ENCODE peak calls at places on chromosomes 6 and 20, in four cellular contexts. One of them, this sample, is unnamed.

GRCh38 chr6:33198159-33198852 is 2.2 kb downstream of the RXRB start:
- DNase-seq in LoVo: no peak
- DNase-seq in neural progenitor cell: no peak
- DNase-seq in esophagus squamous epithelium: no peak
- DNase-seq in this sample: no peak

GRCh38 chr6:43125119-43125518 is 46.0 kb upstream of the SRF start:
- DNase-seq in LoVo: no peak
- DNase-seq in neural progenitor cell: no peak
- DNase-seq in esophagus squamous epithelium: no peak
- DNase-seq in this sample: no peak

GRCh38 chr20:64077094-64077493 is 2.2 kb downstream of the RGS19 start:
- DNase-seq in LoVo: no peak
- DNase-seq in neural progenitor cell: no peak
- DNase-seq in esophagus squamous epithelium: no peak
- DNase-seq in this sample: no peak

GRCh38 chr6:167227984-167228383 is 63.1 kb upstream of the UNC93A start:
- DNase-seq in LoVo: no peak
- DNase-seq in neural progenitor cell: no peak
- DNase-seq in esophagus squamous epithelium: no peak
- DNase-seq in this sample: no peak

GRCh38 chr6:45423111-45423900 is 45.6 kb upstream of the SUPT3H start:
- DNase-seq in LoVo: no peak
- DNase-seq in neural progenitor cell: peak
- DNase-seq in esophagus squamous epithelium: no peak
- DNase-seq in this sample: no peak

GRCh38 chr20:50824137-50824536 is 29.3 kb downstream of the BCAS4 start:
- DNase-seq in LoVo: no peak
- DNase-seq in neural progenitor cell: no peak
- DNase-seq in esophagus squamous epithelium: no peak
- DNase-seq in this sample: peak

GRCh38 chr6:15659181-15659580 is 3.6 kb downstream of the DTNBP1 start:
- DNase-seq in LoVo: no peak
- DNase-seq in neural progenitor cell: peak
- DNase-seq in esophagus squamous epithelium: no peak
- DNase-seq in this sample: no peak

GRCh38 chr20:43564993-43565757 is 6.3 kb downstream of the SGK2 start:
- DNase-seq in LoVo: no peak
- DNase-seq in neural progenitor cell: no peak
- DNase-seq in esophagus squamous epithelium: no peak
- DNase-seq in this sample: no peak

GRCh38 chr20:53097371-53097770 is 125.2 kb downstream of the TSHZ2 start:
- DNase-seq in LoVo: no peak
- DNase-seq in neural progenitor cell: no peak
- DNase-seq in esophagus squamous epithelium: no peak
- DNase-seq in this sample: no peak

GRCh38 chr20:14953736-14954135 is 616.3 kb upstream of the FLRT3 start:
- DNase-seq in LoVo: no peak
- DNase-seq in neural progenitor cell: no peak
- DNase-seq in esophagus squamous epithelium: no peak
- DNase-seq in this sample: no peak

GRCh38 chr6:17042422-17043147 is 59.3 kb upstream of the STMND1 start:
- DNase-seq in LoVo: no peak
- DNase-seq in neural progenitor cell: peak
- DNase-seq in esophagus squamous epithelium: no peak
- DNase-seq in this sample: no peak

GRCh38 chr20:58623579-58624473 is 27.3 kb upstream of the STX16 start:
- DNase-seq in LoVo: peak
- DNase-seq in neural progenitor cell: no peak
- DNase-seq in esophagus squamous epithelium: no peak
- DNase-seq in this sample: peak

GRCh38 chr6:33840064-33840926 is 36.5 kb upstream of the MLN start:
- DNase-seq in LoVo: peak
- DNase-seq in neural progenitor cell: no peak
- DNase-seq in esophagus squamous epithelium: no peak
- DNase-seq in this sample: peak

GRCh38 chr6:87722831-87723726 is 21.0 kb upstream of the AKIRIN2 start:
- DNase-seq in LoVo: peak
- DNase-seq in neural progenitor cell: peak
- DNase-seq in esophagus squamous epithelium: peak
- DNase-seq in this sample: peak

GRCh38 chr6:11770546-11771466 is 7.8 kb downstream of the ADTRP start:
- DNase-seq in LoVo: peak
- DNase-seq in neural progenitor cell: peak
- DNase-seq in esophagus squamous epithelium: peak
- DNase-seq in this sample: peak

GRCh38 chr6:52233975-52234823 is 10.1 kb downstream of the IL17F start:
- DNase-seq in LoVo: peak
- DNase-seq in neural progenitor cell: peak
- DNase-seq in esophagus squamous epithelium: no peak
- DNase-seq in this sample: peak

GRCh38 chr20:6588296-6588695 is 179.2 kb upstream of the BMP2 start:
- DNase-seq in LoVo: peak
- DNase-seq in neural progenitor cell: no peak
- DNase-seq in esophagus squamous epithelium: no peak
- DNase-seq in this sample: no peak

GRCh38 chr6:38349795-38350194 is 289.9 kb downstream of the BTBD9 start:
- DNase-seq in LoVo: no peak
- DNase-seq in neural progenitor cell: no peak
- DNase-seq in esophagus squamous epithelium: no peak
- DNase-seq in this sample: no peak